ENCODE peak calls at places on chromosomes 2 and 18, in eight cellular contexts. S is stimulated activated CD8-positive, alpha-beta memory T cell treated with anti-CD3 and anti-CD28 coated beads, Interleukin-2, amount 100 ng/mL, for 48 hours; V is left lung; H is stimulated activated CD4-positive, alpha-beta T cell treated with anti-CD3 and anti-CD28 coated beads, Interleukin-15, amount 100 ng/mL, for 24 hours; R is brain microvascular endothelial cell; C is NAMALWA; F is DMS 273 treated with DMSO at 0.1 percent for 48 hours; U is hypothalamus. D is an unnamed sample.

GRCh38 chr2:167510071-167510759 is 621.9 kb downstream of the XIRP2 start:
- DNase-seq in H (no peak), S (no peak), V (no peak), C (no peak), U (no peak), F (no peak), R (no peak), D (no peak)

GRCh38 chr2:223027442-223027841 is 24.5 kb upstream of the KCNE4 start:
- DNase-seq in S (no peak), V (no peak), C (no peak), F (no peak), H (no peak), U (no peak), R (peak; percentile 31), D (no peak)

GRCh38 chr2:201208563-201209252 is 25.8 kb downstream of the CASP10 start:
- DNase-seq in V (peak; percentile 69), F (no peak), R (no peak), H (no peak), U (no peak), S (no peak), C (peak; percentile 61), D (no peak)

GRCh38 chr2:223538920-223539440 is 63.2 kb downstream of the SCG2 start:
- DNase-seq in F (peak; percentile 22), C (no peak), R (no peak), V (no peak), H (no peak), U (no peak), S (no peak), D (no peak)

GRCh38 chr2:128623776-128624424 is 305.2 kb upstream of the HS6ST1 start:
- DNase-seq in S (no peak), V (no peak), R (peak; percentile 86), C (no peak), U (no peak), H (peak; percentile 23), F (peak; percentile 22), D (no peak)

GRCh38 chr2:182816856-182817255 is 49.6 kb downstream of the FRZB start:
- DNase-seq in U (no peak), S (no peak), C (no peak), V (no peak), F (no peak), H (no peak), R (no peak), D (no peak)

GRCh38 chr18:32036506-32037210 is 18.0 kb downstream of the RNF125 start:
- DNase-seq in F (no peak), H (peak; percentile 45), V (no peak), U (no peak), S (no peak), R (no peak), C (no peak), D (no peak)

GRCh38 chr2:172551266-172551665 is 4.6 kb upstream of the PDK1 start:
- DNase-seq in F (no peak), V (no peak), C (no peak), U (no peak), S (no peak), R (no peak), H (no peak), D (no peak)

GRCh38 chr2:106745468-106745867 is 140.5 kb downstream of the ST6GAL2 start:
- DNase-seq in H (no peak), U (no peak), C (no peak), S (no peak), F (peak; percentile 96), R (no peak), V (no peak), D (no peak)

GRCh38 chr2:224442092-224442999 is 40.4 kb upstream of the FAM124B start:
- DNase-seq in U (no peak), S (no peak), V (peak; percentile 37), F (no peak), H (peak; percentile 28), R (no peak), C (no peak), D (no peak)

GRCh38 chr2:74603282-74604000 is 44.7 kb downstream of the M1AP start:
- DNase-seq in S (no peak), V (no peak), F (no peak), H (no peak), C (no peak), R (no peak), U (no peak), D (no peak)

GRCh38 chr2:207090389-207090788 is 75.4 kb downstream of the KLF7 start:
- DNase-seq in U (no peak), H (no peak), F (no peak), R (no peak), C (no peak), S (no peak), V (no peak), D (no peak)

GRCh38 chr2:26712486-26713465 is 20.3 kb downstream of the KCNK3 start:
- DNase-seq in C (no peak), F (peak; percentile 96), U (peak; percentile 37), R (no peak), S (no peak), V (no peak), H (no peak), D (no peak)

GRCh38 chr2:170503971-170504819 is 210.9 kb upstream of the SP5 start:
- DNase-seq in H (no peak), C (no peak), F (no peak), R (no peak), V (no peak), U (no peak), S (no peak), D (no peak)

GRCh38 chr2:62485780-62486765 is 19.9 kb downstream of the TMEM17 start:
- DNase-seq in V (no peak), R (no peak), H (no peak), S (no peak), C (no peak), U (no peak), F (no peak), D (no peak)

GRCh38 chr2:54664238-54664786 is 59.1 kb upstream of the EML6 start:
- DNase-seq in H (no peak), S (no peak), F (no peak), V (no peak), R (no peak), C (no peak), U (no peak), D (no peak)

GRCh38 chr2:200765139-200765951 is 46.4 kb upstream of the BZW1 start:
- DNase-seq in R (peak; percentile 96), U (no peak), F (no peak), H (peak; percentile 71), C (no peak), V (no peak), S (peak; percentile 27), D (peak; percentile 81)

GRCh38 chr2:65366595-65367125 is 65.7 kb downstream of the SPRED2 start:
- DNase-seq in V (no peak), F (peak; percentile 25), C (no peak), U (no peak), R (peak; percentile 98), S (no peak), H (peak; percentile 52), D (peak; percentile 76)

GRCh38 chr2:149953627-149954026 is 366.1 kb upstream of the MMADHC start:
- DNase-seq in U (no peak), V (no peak), R (no peak), C (no peak), F (no peak), S (no peak), H (no peak), D (no peak)

GRCh38 chr2:168841445-168841844 is 39.0 kb downstream of the NOSTRIN start:
- DNase-seq in U (no peak), R (no peak), H (no peak), V (no peak), C (no peak), F (no peak), S (no peak), D (no peak)

GRCh38 chr18:8503287-8503686 is 106.0 kb upstream of the RAB12 start:
- DNase-seq in R (no peak), V (no peak), C (no peak), H (no peak), S (no peak), U (no peak), F (no peak), D (no peak)

GRCh38 chr2:31219131-31219969 is 2.0 kb upstream of the CAPN14 start:
- DNase-seq in C (peak; percentile 81), F (no peak), S (no peak), R (no peak), U (no peak), V (no peak), H (no peak), D (no peak)

GRCh38 chr2:177812713-177813396 is 259.7 kb downstream of the PDE11A start:
- DNase-seq in R (no peak), S (no peak), V (no peak), F (no peak), H (no peak), C (peak; percentile 20), U (no peak), D (no peak)

GRCh38 chr2:165847001-165847400 is 53.0 kb upstream of the GALNT3 start:
- DNase-seq in R (no peak), U (no peak), V (no peak), F (no peak), S (no peak), H (no peak), C (peak; percentile 10), D (no peak)

GRCh38 chr2:8581601-8582041 is 100.2 kb upstream of the ID2 start:
- DNase-seq in H (no peak), S (no peak), F (no peak), R (no peak), C (no peak), V (no peak), U (no peak), D (no peak)

GRCh38 chr2:43115884-43116283 is 110.5 kb downstream of the ZFP36L2 start:
- DNase-seq in H (no peak), V (no peak), F (no peak), C (no peak), R (no peak), S (no peak), U (no peak), D (no peak)

GRCh38 chr2:37675006-37675405 is 3.6 kb upstream of the CDC42EP3 start:
- DNase-seq in C (no peak), V (no peak), R (no peak), S (no peak), F (no peak), H (no peak), U (no peak), D (no peak)